ENCODE peak calls at places on chromosomes 3 and 15, in eight cellular contexts. One of them, this sample, is unnamed.

GRCh38 chr3:131960324-131960723 is 74.5 kb downstream of the CPNE4 start:
- DNase-seq in WTC11: no peak
- DNase-seq in H9: no peak
- DNase-seq in mammary epithelial cell: peak
- DNase-seq in glutamatergic neuron: no peak
- DNase-seq in PC-9: peak
- DNase-seq in foreskin keratinocyte: no peak
- DNase-seq in AG10803: peak
- DNase-seq in this sample: no peak

GRCh38 chr15:37921527-37922385 is 12.7 kb upstream of the TMCO5A start:
- DNase-seq in WTC11: no peak
- DNase-seq in glutamatergic neuron: no peak
- DNase-seq in mammary epithelial cell: peak
- DNase-seq in PC-9: peak
- DNase-seq in foreskin keratinocyte: no peak
- DNase-seq in AG10803: no peak
- DNase-seq in H9: no peak
- DNase-seq in this sample: no peak

GRCh38 chr3:47347217-47347801 is 33.5 kb upstream of the PTPN23 start:
- DNase-seq in foreskin keratinocyte: no peak
- DNase-seq in WTC11: no peak
- DNase-seq in AG10803: peak
- DNase-seq in H9: no peak
- DNase-seq in PC-9: no peak
- DNase-seq in mammary epithelial cell: peak
- DNase-seq in glutamatergic neuron: no peak
- DNase-seq in this sample: peak

GRCh38 chr3:103614719-103615118 is 1179.9 kb downstream of the ZPLD1 start:
- DNase-seq in PC-9: no peak
- DNase-seq in mammary epithelial cell: no peak
- DNase-seq in glutamatergic neuron: no peak
- DNase-seq in WTC11: no peak
- DNase-seq in H9: no peak
- DNase-seq in AG10803: no peak
- DNase-seq in foreskin keratinocyte: no peak
- DNase-seq in this sample: no peak

GRCh38 chr3:182735672-182736071 is 57.6 kb upstream of the ATP11B start:
- DNase-seq in AG10803: peak
- DNase-seq in PC-9: no peak
- DNase-seq in foreskin keratinocyte: no peak
- DNase-seq in mammary epithelial cell: no peak
- DNase-seq in H9: no peak
- DNase-seq in glutamatergic neuron: no peak
- DNase-seq in WTC11: no peak
- DNase-seq in this sample: no peak

GRCh38 chr3:87461036-87461435 is 184.7 kb upstream of the POU1F1 start:
- DNase-seq in glutamatergic neuron: no peak
- DNase-seq in AG10803: no peak
- DNase-seq in H9: no peak
- DNase-seq in WTC11: no peak
- DNase-seq in PC-9: no peak
- DNase-seq in mammary epithelial cell: peak
- DNase-seq in foreskin keratinocyte: no peak
- DNase-seq in this sample: no peak

GRCh38 chr3:63228087-63228486 is 50.0 kb upstream of the SYNPR start:
- DNase-seq in glutamatergic neuron: no peak
- DNase-seq in AG10803: no peak
- DNase-seq in foreskin keratinocyte: no peak
- DNase-seq in PC-9: no peak
- DNase-seq in mammary epithelial cell: no peak
- DNase-seq in WTC11: no peak
- DNase-seq in H9: no peak
- DNase-seq in this sample: no peak

GRCh38 chr3:19816631-19817030 is 117.4 kb downstream of the EFHB start:
- DNase-seq in WTC11: no peak
- DNase-seq in glutamatergic neuron: no peak
- DNase-seq in H9: no peak
- DNase-seq in PC-9: no peak
- DNase-seq in mammary epithelial cell: no peak
- DNase-seq in foreskin keratinocyte: no peak
- DNase-seq in AG10803: no peak
- DNase-seq in this sample: no peak

GRCh38 chr3:187367561-187368103 is 553 bp upstream of the RTP4 start:
- DNase-seq in glutamatergic neuron: no peak
- DNase-seq in PC-9: no peak
- DNase-seq in mammary epithelial cell: no peak
- DNase-seq in AG10803: no peak
- DNase-seq in foreskin keratinocyte: no peak
- DNase-seq in WTC11: no peak
- DNase-seq in H9: no peak
- DNase-seq in this sample: no peak

GRCh38 chr3:56862352-56863062 is 60.8 kb upstream of the ARHGEF3 start:
- DNase-seq in foreskin keratinocyte: no peak
- DNase-seq in glutamatergic neuron: no peak
- DNase-seq in AG10803: peak
- DNase-seq in WTC11: no peak
- DNase-seq in PC-9: peak
- DNase-seq in mammary epithelial cell: peak
- DNase-seq in H9: no peak
- DNase-seq in this sample: no peak

GRCh38 chr3:128984596-128984995 is 9.3 kb downstream of the CFAP92 start:
- DNase-seq in PC-9: no peak
- DNase-seq in WTC11: no peak
- DNase-seq in foreskin keratinocyte: peak
- DNase-seq in mammary epithelial cell: peak
- DNase-seq in AG10803: no peak
- DNase-seq in H9: no peak
- DNase-seq in glutamatergic neuron: no peak
- DNase-seq in this sample: no peak

GRCh38 chr15:81160312-81161214 is 26.5 kb downstream of the CFAP161 start:
- DNase-seq in H9: no peak
- DNase-seq in mammary epithelial cell: peak
- DNase-seq in glutamatergic neuron: no peak
- DNase-seq in PC-9: no peak
- DNase-seq in WTC11: no peak
- DNase-seq in foreskin keratinocyte: peak
- DNase-seq in AG10803: peak
- DNase-seq in this sample: no peak

GRCh38 chr15:85793641-85794597 is 806 bp downstream of the KLHL25 start:
- DNase-seq in WTC11: peak
- DNase-seq in foreskin keratinocyte: no peak
- DNase-seq in AG10803: peak
- DNase-seq in glutamatergic neuron: peak
- DNase-seq in mammary epithelial cell: peak
- DNase-seq in PC-9: no peak
- DNase-seq in H9: no peak
- DNase-seq in this sample: no peak

GRCh38 chr3:10508619-10509260 is 3.4 kb upstream of the ATP2B2 start:
- DNase-seq in WTC11: no peak
- DNase-seq in glutamatergic neuron: no peak
- DNase-seq in mammary epithelial cell: no peak
- DNase-seq in AG10803: no peak
- DNase-seq in H9: no peak
- DNase-seq in foreskin keratinocyte: no peak
- DNase-seq in PC-9: no peak
- DNase-seq in this sample: no peak

GRCh38 chr15:53658827-53659226 is 100.6 kb downstream of the WDR72 start:
- DNase-seq in glutamatergic neuron: no peak
- DNase-seq in mammary epithelial cell: no peak
- DNase-seq in H9: no peak
- DNase-seq in AG10803: no peak
- DNase-seq in foreskin keratinocyte: no peak
- DNase-seq in WTC11: no peak
- DNase-seq in PC-9: no peak
- DNase-seq in this sample: no peak

GRCh38 chr3:4309476-4310121 is 6.4 kb downstream of the SETMAR start:
- DNase-seq in WTC11: no peak
- DNase-seq in mammary epithelial cell: no peak
- DNase-seq in AG10803: no peak
- DNase-seq in glutamatergic neuron: no peak
- DNase-seq in foreskin keratinocyte: no peak
- DNase-seq in PC-9: no peak
- DNase-seq in H9: no peak
- DNase-seq in this sample: no peak

GRCh38 chr3:54222318-54222717 is 100.0 kb downstream of the CACNA2D3 start:
- DNase-seq in foreskin keratinocyte: no peak
- DNase-seq in WTC11: no peak
- DNase-seq in H9: no peak
- DNase-seq in PC-9: no peak
- DNase-seq in AG10803: no peak
- DNase-seq in glutamatergic neuron: no peak
- DNase-seq in mammary epithelial cell: no peak
- DNase-seq in this sample: no peak

GRCh38 chr3:119125742-119126507 is 20.0 kb upstream of the TEX55 start:
- DNase-seq in foreskin keratinocyte: no peak
- DNase-seq in mammary epithelial cell: no peak
- DNase-seq in glutamatergic neuron: no peak
- DNase-seq in PC-9: no peak
- DNase-seq in AG10803: no peak
- DNase-seq in WTC11: peak
- DNase-seq in H9: peak
- DNase-seq in this sample: no peak

GRCh38 chr15:58515807-58516206 is 84.0 kb downstream of the LIPC start:
- DNase-seq in AG10803: no peak
- DNase-seq in PC-9: no peak
- DNase-seq in foreskin keratinocyte: no peak
- DNase-seq in glutamatergic neuron: no peak
- DNase-seq in mammary epithelial cell: no peak
- DNase-seq in H9: no peak
- DNase-seq in WTC11: no peak
- DNase-seq in this sample: no peak

GRCh38 chr3:115713247-115713646 is 89.9 kb downstream of the GAP43 start:
- DNase-seq in glutamatergic neuron: peak
- DNase-seq in H9: no peak
- DNase-seq in mammary epithelial cell: no peak
- DNase-seq in WTC11: no peak
- DNase-seq in PC-9: no peak
- DNase-seq in foreskin keratinocyte: no peak
- DNase-seq in AG10803: peak
- DNase-seq in this sample: no peak

GRCh38 chr3:172536993-172537419 is 13.8 kb upstream of the TNFSF10 start:
- DNase-seq in AG10803: no peak
- DNase-seq in WTC11: no peak
- DNase-seq in mammary epithelial cell: peak
- DNase-seq in glutamatergic neuron: no peak
- DNase-seq in PC-9: no peak
- DNase-seq in foreskin keratinocyte: peak
- DNase-seq in H9: no peak
- DNase-seq in this sample: no peak

GRCh38 chr15:69034352-69034751 is 19.9 kb downstream of the NOX5 start:
- DNase-seq in WTC11: no peak
- DNase-seq in mammary epithelial cell: peak
- DNase-seq in AG10803: peak
- DNase-seq in foreskin keratinocyte: peak
- DNase-seq in glutamatergic neuron: no peak
- DNase-seq in H9: no peak
- DNase-seq in PC-9: peak
- DNase-seq in this sample: no peak

GRCh38 chr15:63599401-63600000 is 2.3 kb downstream of the FBXL22 start:
- DNase-seq in AG10803: peak
- DNase-seq in mammary epithelial cell: peak
- DNase-seq in glutamatergic neuron: peak
- DNase-seq in WTC11: peak
- DNase-seq in foreskin keratinocyte: no peak
- DNase-seq in H9: peak
- DNase-seq in PC-9: peak
- DNase-seq in this sample: peak
- TF ChIP-seq CTCF in AG10803: peak
- TF ChIP-seq CTCF in mammary epithelial cell: peak
- TF ChIP-seq CTCF in glutamatergic neuron: no peak
- TF ChIP-seq CTCF in WTC11: no peak
- TF ChIP-seq CTCF in foreskin keratinocyte: peak
- TF ChIP-seq CTCF in H9: peak
- TF ChIP-seq CTCF in PC-9: peak
- TF ChIP-seq CTCF in this sample: peak

DNA sequence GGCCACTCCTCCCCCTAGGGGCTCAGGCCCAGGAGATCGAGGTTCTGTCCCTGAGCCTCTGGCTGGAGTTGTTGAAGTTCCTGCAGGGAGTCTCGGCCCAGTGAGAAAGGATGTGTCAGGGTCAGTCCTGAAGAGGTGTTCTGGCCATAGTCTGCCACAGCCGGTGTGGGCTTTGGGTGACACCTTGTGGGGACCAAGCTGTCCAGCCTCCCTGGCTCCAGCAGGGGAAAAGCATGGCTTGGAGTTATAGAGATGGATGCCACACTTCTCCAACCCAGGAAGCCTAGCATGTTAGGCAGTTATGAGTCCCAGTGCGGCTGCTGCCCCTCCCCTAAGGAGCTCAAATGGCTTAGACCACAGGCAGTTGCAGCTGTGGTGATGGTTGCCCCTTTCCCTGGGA is 945.6 kb upstream of the GBE1 start:
- DNase-seq in mammary epithelial cell: peak
- DNase-seq in WTC11: peak
- DNase-seq in foreskin keratinocyte: no peak
- DNase-seq in glutamatergic neuron: peak
- DNase-seq in H9: peak
- DNase-seq in PC-9: no peak
- DNase-seq in AG10803: no peak
- DNase-seq in this sample: no peak
- TF ChIP-seq CTCF in mammary epithelial cell: peak
- TF ChIP-seq CTCF in WTC11: no peak
- TF ChIP-seq CTCF in foreskin keratinocyte: no peak
- TF ChIP-seq CTCF in glutamatergic neuron: no peak
- TF ChIP-seq CTCF in H9: peak
- TF ChIP-seq CTCF in PC-9: no peak
- TF ChIP-seq CTCF in AG10803: no peak
- TF ChIP-seq CTCF in this sample: no peak

DNA sequence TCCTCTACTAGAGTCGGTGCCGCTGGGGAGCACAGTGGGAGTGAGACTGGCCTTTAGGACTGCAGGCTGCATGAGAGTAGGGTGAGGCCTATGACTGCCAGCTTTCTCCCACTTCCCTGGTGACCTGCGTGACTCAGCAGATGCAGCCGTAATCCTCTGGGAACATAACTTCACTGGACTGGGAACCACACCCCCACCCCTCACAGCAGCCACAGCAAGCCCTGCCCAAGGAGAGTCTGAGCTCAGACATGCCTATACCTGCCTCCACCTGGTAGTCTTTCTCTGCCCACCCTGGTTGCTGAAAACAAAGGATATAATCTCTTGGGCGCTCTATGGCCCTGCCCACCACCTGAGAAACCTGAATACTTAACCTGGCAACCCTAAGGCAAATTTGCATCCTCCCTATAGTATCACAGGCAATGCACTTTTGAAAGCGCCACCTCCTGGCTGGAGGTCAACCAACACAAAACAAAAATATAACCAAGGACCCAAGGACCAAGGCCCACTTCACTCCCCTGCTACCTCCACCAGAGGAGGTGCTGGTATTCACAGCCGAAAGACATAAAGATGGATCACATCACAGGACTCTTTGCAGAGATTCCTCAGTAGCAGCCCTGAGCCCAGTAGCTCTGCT is 308.9 kb downstream of the CTNNB1 start:
- DNase-seq in foreskin keratinocyte: peak
- DNase-seq in AG10803: no peak
- DNase-seq in H9: peak
- DNase-seq in mammary epithelial cell: peak
- DNase-seq in glutamatergic neuron: no peak
- DNase-seq in PC-9: no peak
- DNase-seq in WTC11: peak
- DNase-seq in this sample: no peak
- TF ChIP-seq CTCF in foreskin keratinocyte: peak
- TF ChIP-seq CTCF in AG10803: no peak
- TF ChIP-seq CTCF in H9: peak
- TF ChIP-seq CTCF in mammary epithelial cell: peak
- TF ChIP-seq CTCF in glutamatergic neuron: no peak
- TF ChIP-seq CTCF in PC-9: no peak
- TF ChIP-seq CTCF in WTC11: no peak
- TF ChIP-seq CTCF in this sample: peak

GRCh38 chr15:40807028-40807887 is at the start of the genes DNAJC17 and ZFYVE19:
- DNase-seq in mammary epithelial cell: peak
- DNase-seq in H9: peak
- DNase-seq in foreskin keratinocyte: peak
- DNase-seq in PC-9: peak
- DNase-seq in AG10803: peak
- DNase-seq in WTC11: peak
- DNase-seq in glutamatergic neuron: peak
- DNase-seq in this sample: peak
- TF ChIP-seq CTCF in mammary epithelial cell: peak
- TF ChIP-seq CTCF in H9: peak
- TF ChIP-seq CTCF in foreskin keratinocyte: peak
- TF ChIP-seq CTCF in PC-9: no peak
- TF ChIP-seq CTCF in AG10803: peak
- TF ChIP-seq CTCF in WTC11: no peak
- TF ChIP-seq CTCF in glutamatergic neuron: no peak
- TF ChIP-seq CTCF in this sample: peak

This sample was measured in GM12864.